ENCODE peak calls at places on chromosomes 4 and X, in eight cellular contexts. L is dorsolateral prefrontal cortex, G is IMR-90, P is GM23248, C is tibial artery, O is ascending aorta, X is spleen, H is uterus. Z is an unnamed sample.

GRCh38 chrX:152575331-152575730 is 62.4 kb upstream of the GABRQ start:
- DNase-seq in H (no peak), L (no peak), G (no peak), C (no peak), X (no peak), O (no peak), P (no peak), Z (no peak)

GRCh38 chrX:25278341-25278740 is 262.6 kb upstream of the ARX start:
- DNase-seq in L (no peak), O (no peak), H (no peak), X (no peak), C (no peak), P (no peak), G (no peak), Z (no peak)

GRCh38 chr4:158821228-158822009 is 52.6 kb downstream of the FNIP2 start:
- DNase-seq in L (no peak), O (no peak), G (peak; percentile 55), X (no peak), C (no peak), P (peak; percentile 78), H (no peak), Z (no peak)

GRCh38 chr4:5839751-5840674 is 52.9 kb downstream of the CRMP1 start:
- DNase-seq in O (peak; percentile 77), H (peak; percentile 83), C (no peak), X (peak; percentile 70), P (peak; percentile 62), G (no peak), L (no peak), Z (no peak)

GRCh38 chr4:86664959-86665358 is 70.8 kb downstream of the PTPN13 start:
- DNase-seq in P (peak; percentile 80), O (no peak), X (no peak), H (no peak), L (no peak), G (peak; percentile 77), C (no peak), Z (no peak)

GRCh38 chr4:14178421-14178820 is 550.9 kb upstream of the BOD1L1 start:
- DNase-seq in H (no peak), L (no peak), G (peak; percentile 57), X (no peak), O (no peak), C (no peak), P (peak; percentile 56), Z (no peak)

GRCh38 chr4:85005865-85006377 is 39.4 kb upstream of the WDFY3 start:
- DNase-seq in H (no peak), O (no peak), C (no peak), X (no peak), G (peak; percentile 90), L (no peak), P (peak; percentile 93), Z (no peak)

GRCh38 chr4:49032440-49033161 is 46.5 kb downstream of the CWH43 start:
- DNase-seq in G (peak; percentile 6), H (no peak), L (peak; percentile 66), C (no peak), X (no peak), O (no peak), P (peak; percentile 36), Z (peak; percentile 6)

GRCh38 chr4:181479145-181479544 is 764.1 kb upstream of the TENM3 start:
- DNase-seq in C (no peak), O (no peak), H (no peak), L (no peak), X (no peak), G (no peak), P (no peak), Z (no peak)

GRCh38 chr4:149975172-149975571 is 103.1 kb upstream of the DCLK2 start:
- DNase-seq in H (no peak), X (no peak), O (no peak), G (no peak), C (no peak), P (no peak), L (no peak), Z (no peak)

GRCh38 chr4:149264093-149264733 is 551.4 kb downstream of the IQCM start:
- DNase-seq in P (peak; percentile 77), L (no peak), O (no peak), X (no peak), H (no peak), C (no peak), G (peak; percentile 74), Z (no peak)

GRCh38 chr4:30828290-30828926 is 108.2 kb downstream of the PCDH7 start:
- DNase-seq in C (no peak), H (no peak), L (no peak), P (no peak), O (no peak), G (peak; percentile 18), X (no peak), Z (no peak)

GRCh38 chrX:78886550-78886949 is 58.6 kb upstream of the P2RY10 start:
- DNase-seq in O (no peak), L (no peak), X (no peak), H (no peak), C (no peak), G (no peak), P (peak; percentile 43), Z (no peak)

GRCh38 chr4:87069037-87069742 is 134.4 kb downstream of the AFF1 start:
- DNase-seq in L (no peak), X (no peak), G (no peak), O (no peak), H (no peak), P (no peak), C (no peak), Z (no peak)

GRCh38 chrX:33840176-33840575 is 291.9 kb downstream of the FAM47A start:
- DNase-seq in P (no peak), H (no peak), X (no peak), O (no peak), G (no peak), L (no peak), C (no peak), Z (no peak)

GRCh38 chr4:19945501-19945900 is 306.2 kb upstream of the SLIT2 start:
- DNase-seq in P (no peak), C (no peak), H (no peak), G (peak; percentile 10), L (no peak), X (no peak), O (no peak), Z (no peak)
- H3K27ac ChIP-seq in P (peak overlapping the region; percentile 58), C (no peak overlapping the region), H (no peak overlapping the region), G (no peak overlapping the region), L (no peak overlapping the region), X (no peak overlapping the region), O (no peak overlapping the region), Z (no peak overlapping the region)

DNA sequence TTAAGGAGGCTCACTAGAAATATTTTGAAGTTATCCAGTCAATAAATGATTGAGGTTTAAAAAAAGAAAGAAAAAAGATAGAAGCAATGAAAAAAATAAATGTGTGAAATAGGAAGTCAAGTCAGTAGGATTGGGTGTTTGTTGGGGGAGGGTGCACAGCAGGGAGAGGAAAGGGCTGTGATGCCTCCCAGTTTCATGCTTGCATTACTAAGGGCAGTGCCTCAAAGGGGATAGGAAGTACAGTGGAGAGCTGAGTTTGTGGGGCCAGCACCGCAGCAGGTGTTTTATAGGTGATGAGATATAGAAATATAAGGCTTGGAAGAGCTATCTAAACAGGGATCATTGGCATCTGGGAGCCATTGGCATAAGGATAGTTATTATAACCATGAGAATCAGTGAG is 919.2 kb downstream of the STIM2 start:
- DNase-seq in O (no peak), L (no peak), H (no peak), X (no peak), C (no peak), P (no peak), G (no peak), Z (no peak)
- H3K27ac ChIP-seq in O (no peak overlapping the region), L (no peak overlapping the region), H (no peak overlapping the region), X (no peak overlapping the region), C (no peak overlapping the region), P (no peak overlapping the region), G (no peak overlapping the region), Z (no peak overlapping the region)

DNA sequence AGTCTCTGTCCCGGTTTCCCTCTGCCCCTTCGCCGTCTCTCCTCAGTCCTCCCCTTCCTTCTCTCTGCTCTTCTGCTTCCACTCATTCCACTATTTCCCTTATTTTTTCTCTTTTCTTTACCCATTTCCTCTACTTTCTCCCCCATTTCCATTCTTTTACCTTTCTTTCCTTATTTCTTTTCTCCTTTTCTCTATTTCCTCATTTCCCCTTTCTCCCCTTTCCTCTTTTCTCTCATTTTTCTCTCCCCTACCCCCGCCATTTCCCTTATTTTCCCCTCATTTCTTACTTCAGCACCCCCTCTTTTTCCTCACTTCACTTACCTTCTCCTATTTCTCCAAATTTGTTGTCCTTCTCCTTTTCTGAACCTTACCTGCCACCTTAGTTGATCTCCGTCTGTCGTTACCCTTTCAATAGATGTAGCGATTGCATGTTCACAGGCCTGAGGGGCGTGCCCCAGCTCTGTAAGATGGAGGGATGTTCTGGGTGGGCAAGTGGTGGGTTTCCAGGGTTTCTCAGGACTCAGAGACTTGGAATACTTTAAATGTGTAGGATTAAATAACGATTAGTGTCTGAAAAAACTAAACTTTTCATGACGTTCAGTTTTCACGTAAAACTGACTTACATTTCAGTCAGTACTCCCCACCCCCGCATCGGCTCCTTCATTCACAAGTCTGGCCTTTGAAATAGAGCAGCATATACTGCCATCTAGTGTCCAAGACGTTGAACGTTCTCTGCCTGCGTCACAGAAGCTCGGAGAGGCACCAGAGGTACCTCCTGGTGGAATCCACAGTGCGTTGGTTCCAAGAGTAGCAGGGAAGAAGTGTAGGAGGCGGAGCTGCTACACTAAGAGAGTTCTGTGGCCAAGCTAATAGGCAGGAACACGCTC is 641 bp upstream of the NCBP2L start:
- DNase-seq in C (peak; percentile 88), H (peak; percentile 80), G (peak; percentile 87), P (peak; percentile 89), L (peak; percentile 91), O (peak; percentile 95), X (peak; percentile 86), Z (peak; percentile 39)
- H3K27ac ChIP-seq in C (peak overlapping the region; percentile 88), H (peak overlapping the region; percentile 85), G (no peak overlapping the region), P (no peak overlapping the region), L (peak overlapping the region; percentile 84), O (peak overlapping the region; percentile 88), X (no peak overlapping the region), Z (peak overlapping the region; percentile 36)

DNA sequence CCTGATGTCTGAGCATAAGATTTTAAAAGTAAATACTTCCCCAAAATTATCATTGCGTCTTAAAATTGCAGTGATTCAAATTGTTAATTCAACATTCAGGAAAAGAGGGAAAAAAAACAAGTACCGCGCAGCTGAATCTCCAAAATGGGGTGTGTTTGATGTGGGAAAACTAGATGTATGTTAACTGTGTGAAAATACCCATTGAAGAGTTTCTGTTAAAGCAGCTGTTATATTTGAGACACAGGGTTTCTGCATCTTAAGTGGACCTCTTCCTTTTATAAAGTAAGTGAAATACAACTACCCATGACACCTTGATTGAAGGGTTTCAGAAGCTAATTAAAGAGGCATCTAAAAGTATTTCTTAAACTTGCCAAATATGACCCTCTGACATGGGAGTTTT is 1186.1 kb downstream of the NLGN4X start:
- DNase-seq in X (no peak), G (no peak), O (no peak), C (no peak), P (no peak), L (no peak), H (no peak), Z (no peak)
- H3K27ac ChIP-seq in X (no peak overlapping the region), G (no peak overlapping the region), O (no peak overlapping the region), C (no peak overlapping the region), P (no peak overlapping the region), L (no peak overlapping the region), H (no peak overlapping the region), Z (no peak overlapping the region)